ENCODE peak calls at places on chromosomes 6 and 20, in six cellular contexts. E, B, I, Q, A and P are unnamed samples.

GRCh38 chr6:35415065-35415880 is 36.9 kb upstream of the FANCE start:
- DNase-seq in E (no peak), B (peak), I (no peak), Q (no peak), A (peak), P (peak)

GRCh38 chr20:53146201-53146891 is 174.2 kb downstream of the TSHZ2 start:
- DNase-seq in E (no peak), B (no peak), I (no peak), Q (no peak), A (no peak), P (no peak)

GRCh38 chr6:7541175-7542064 is at the start of gene DSP:
- DNase-seq in E (no peak), B (peak), I (peak), Q (peak), A (peak), P (peak)

GRCh38 chr20:4563534-4563933 is 158.2 kb upstream of the PRND start:
- DNase-seq in E (no peak), B (peak), I (no peak), Q (no peak), A (no peak), P (peak)

GRCh38 chr20:50728981-50729874 is 2.2 kb upstream of the PARD6B start:
- DNase-seq in E (no peak), B (peak), I (no peak), Q (peak), A (no peak), P (no peak)

GRCh38 chr6:155100591-155100990 is 105.5 kb downstream of the TIAM2 start:
- DNase-seq in E (no peak), B (no peak), I (no peak), Q (no peak), A (no peak), P (no peak)

GRCh38 chr6:41257369-41258195 is 28.9 kb downstream of the TREM1 start:
- DNase-seq in E (no peak), B (no peak), I (no peak), Q (no peak), A (no peak), P (no peak)

GRCh38 chr20:49578436-49578835 is 10.5 kb upstream of the PTGIS start:
- DNase-seq in E (no peak), B (no peak), I (no peak), Q (no peak), A (no peak), P (no peak)

GRCh38 chr6:104788400-104788799 is 71.3 kb downstream of the HACE1 start:
- DNase-seq in E (no peak), B (no peak), I (no peak), Q (no peak), A (no peak), P (no peak)

GRCh38 chr20:37295001-37295400 is 5.5 kb downstream of the MANBAL start:
- DNase-seq in E (no peak), B (no peak), I (no peak), Q (peak), A (no peak), P (no peak)

GRCh38 chr6:107488875-107489635 is 862 bp upstream of the SOBP start:
- DNase-seq in E (no peak), B (peak), I (no peak), Q (no peak), A (peak), P (no peak)

GRCh38 chr6:157629220-157629619 is 193.8 kb upstream of the SNX9 start:
- DNase-seq in E (no peak), B (no peak), I (no peak), Q (no peak), A (no peak), P (no peak)

GRCh38 chr20:5559937-5560336 is 190.3 kb upstream of the SHLD1 start:
- DNase-seq in E (no peak), B (no peak), I (no peak), Q (no peak), A (no peak), P (no peak)

GRCh38 chr6:119030759-119031158 is 47.7 kb downstream of the FAM184A start:
- DNase-seq in E (no peak), B (no peak), I (no peak), Q (no peak), A (no peak), P (no peak)

GRCh38 chr6:20292905-20293304 is 80.6 kb upstream of the MBOAT1 start:
- DNase-seq in E (no peak), B (no peak), I (no peak), Q (no peak), A (no peak), P (no peak)

GRCh38 chr20:38617011-38617829 is 15.6 kb downstream of the ARHGAP40 start:
- DNase-seq in E (no peak), B (peak), I (no peak), Q (no peak), A (no peak), P (peak)

GRCh38 chr20:13355386-13355785 is 134.3 kb downstream of the ISM1 start:
- DNase-seq in E (no peak), B (peak), I (no peak), Q (no peak), A (no peak), P (no peak)

GRCh38 chr6:47810885-47811284 is 29.1 kb downstream of the OPN5 start:
- DNase-seq in E (no peak), B (peak), I (no peak), Q (no peak), A (no peak), P (peak)

GRCh38 chr6:107656381-107656780 is 166.5 kb downstream of the SOBP start:
- DNase-seq in E (no peak), B (no peak), I (no peak), Q (no peak), A (no peak), P (no peak)

GRCh38 chr6:16426241-16426640 is 187.9 kb downstream of the GMPR start:
- DNase-seq in E (no peak), B (no peak), I (no peak), Q (no peak), A (no peak), P (no peak)

GRCh38 chr20:60977896-60978295 is 274.2 kb upstream of the CDH4 start:
- DNase-seq in E (no peak), B (no peak), I (no peak), Q (no peak), A (no peak), P (no peak)

GRCh38 chr20:54228841-54229240 is 21.0 kb downstream of the PFDN4 start:
- DNase-seq in E (no peak), B (no peak), I (no peak), Q (no peak), A (no peak), P (no peak)

GRCh38 chr20:15965165-15965564 is 608.1 kb downstream of the KIF16B start:
- DNase-seq in E (no peak), B (no peak), I (no peak), Q (no peak), A (no peak), P (no peak)

GRCh38 chr6:52953911-52954839 is 40.9 kb downstream of the GSTA4 start:
- DNase-seq in E (no peak), B (no peak), I (no peak), Q (no peak), A (no peak), P (peak)

GRCh38 chr6:36649721-36650484 is 28.6 kb upstream of the CDKN1A start:
- DNase-seq in E (no peak), B (no peak), I (no peak), Q (no peak), A (no peak), P (peak)

GRCh38 chr20:41887500-41887899 is 269.3 kb upstream of the CHD6 start:
- DNase-seq in E (no peak), B (no peak), I (no peak), Q (no peak), A (no peak), P (no peak)

GRCh38 chr6:93418448-93419303 is 683 bp downstream of the EPHA7 start:
- DNase-seq in E (no peak), B (no peak), I (no peak), Q (no peak), A (peak), P (no peak)

DNA sequence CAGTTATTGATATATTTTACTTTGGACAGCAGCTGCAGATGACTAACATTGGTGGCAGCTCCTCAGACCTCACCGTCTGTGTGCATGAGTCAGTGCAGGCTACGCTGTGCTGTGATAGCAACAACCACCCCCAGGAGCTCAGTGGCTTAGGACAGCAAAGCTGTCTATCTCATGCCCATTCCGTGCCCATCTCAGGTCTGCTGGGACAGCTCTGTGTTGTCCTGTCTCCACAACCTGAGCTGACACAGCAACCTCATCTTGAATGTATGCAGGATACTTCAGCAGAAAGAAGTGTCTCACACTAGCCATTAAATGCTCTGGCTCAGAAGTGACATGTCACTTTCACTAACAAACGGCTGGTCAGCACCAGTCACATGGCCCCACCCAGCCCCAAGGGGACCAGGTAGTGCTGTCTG is 47.7 kb downstream of the BANF2 start:
- DNase-seq in E (no peak), B (peak), I (no peak), Q (peak), A (no peak), P (no peak)
- TF ChIP-seq JUND in E (no peak), B (no peak), I (no peak), Q (peak), A (no peak), P (no peak)

GRCh38 chr6:138500045-138500665 is 861 bp upstream of the NHSL1 start:
- DNase-seq in E (no peak), B (peak), I (no peak), Q (no peak), A (no peak), P (no peak)
- TF ChIP-seq JUND in E (no peak), B (no peak), I (no peak), Q (no peak), A (no peak), P (no peak)

DNA sequence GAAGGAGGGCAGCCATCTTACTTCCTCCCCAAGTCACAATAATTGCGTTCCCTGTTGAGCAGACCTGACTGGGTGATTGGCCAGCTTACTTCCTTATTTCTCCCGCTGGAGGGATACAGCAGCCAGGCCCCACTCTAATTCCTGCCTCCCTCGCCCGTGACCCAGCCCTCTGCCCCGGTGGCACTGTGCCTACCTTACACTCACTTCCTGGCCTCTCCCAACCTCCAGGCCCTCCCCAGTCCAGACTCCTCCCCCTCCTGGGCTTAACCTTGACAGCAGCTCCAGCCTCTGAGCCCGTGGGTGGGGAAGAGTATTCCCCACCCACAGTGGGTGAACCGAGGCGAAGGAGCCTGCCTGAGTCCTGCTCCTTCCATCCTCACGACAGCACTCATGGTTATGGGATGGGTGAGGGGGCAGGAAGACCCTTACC is 3.0 kb downstream of the BAK1 start:
- DNase-seq in E (no peak), B (no peak), I (no peak), Q (no peak), A (no peak), P (no peak)
- TF ChIP-seq JUND in E (no peak), B (no peak), I (no peak), Q (no peak), A (no peak), P (no peak)

GRCh38 chr6:144767066-144767465 is 481.9 kb downstream of the UTRN start:
- DNase-seq in E (no peak), B (no peak), I (no peak), Q (no peak), A (no peak), P (no peak)

GRCh38 chr6:144768676-144769599 is 483.8 kb downstream of the UTRN start:
- DNase-seq in E (no peak), B (no peak), I (no peak), Q (no peak), A (no peak), P (peak)
- TF ChIP-seq JUND in E (no peak), B (no peak), I (no peak), Q (no peak), A (no peak), P (no peak)

DNA sequence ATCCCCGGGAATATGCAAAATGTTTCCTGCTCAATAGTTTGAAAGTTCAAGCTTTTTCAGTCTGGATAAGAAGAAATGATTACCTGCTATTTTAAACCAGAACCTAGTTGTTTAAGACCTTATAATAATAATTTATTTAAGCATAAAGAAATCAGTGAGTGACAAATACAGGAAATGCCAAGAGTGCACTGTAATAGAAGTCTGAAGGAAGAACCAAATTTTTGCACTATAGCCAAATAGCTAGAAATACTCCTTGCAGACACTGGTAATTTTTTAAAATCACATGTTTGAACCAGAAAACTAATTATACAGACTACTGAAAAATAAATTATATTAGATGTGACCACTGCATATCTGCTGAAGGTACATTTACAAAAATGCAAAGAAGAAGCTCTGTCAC is 93.2 kb downstream of the MMS22L start:
- DNase-seq in E (no peak), B (no peak), I (no peak), Q (no peak), A (no peak), P (no peak)
- TF ChIP-seq JUND in E (no peak), B (no peak), I (no peak), Q (no peak), A (peak), P (no peak)

GRCh38 chr20:46051556-46052323 is 22.7 kb downstream of the SLC12A5 start:
- DNase-seq in E (no peak), B (no peak), I (no peak), Q (no peak), A (no peak), P (no peak)
- TF ChIP-seq JUND in E (no peak), B (no peak), I (no peak), Q (no peak), A (no peak), P (no peak)

GRCh38 chr6:111789593-111789992 is 83.7 kb downstream of the FYN start:
- DNase-seq in E (no peak), B (no peak), I (no peak), Q (no peak), A (no peak), P (no peak)
- TF ChIP-seq JUND in E (no peak), B (no peak), I (no peak), Q (no peak), A (no peak), P (no peak)